ENCODE peak calls at places on chromosomes 13 and 19, in seven cellular contexts. A, O, M, J, I, Y and Z are unnamed samples.

GRCh38 chr19:719081-719512 is 10.4 kb downstream of the PALM start:
- DNase-seq in A (peak; percentile 82), Y (no peak), I (peak; percentile 37), M (no peak), J (peak; percentile 79), O (no peak), Z (peak; percentile 90)

GRCh38 chr13:44448373-44448772 is 74.7 kb downstream of the SERP2 start:
- DNase-seq in M (no peak), I (no peak), A (no peak), Y (no peak), J (no peak), O (no peak), Z (no peak)

GRCh38 chr13:91017031-91017668 is 330.3 kb upstream of the MIR17HG start:
- DNase-seq in A (no peak), J (no peak), M (no peak), Y (peak; percentile 9), O (peak; percentile 13), I (no peak), Z (peak; percentile 23)

GRCh38 chr13:93450226-93450625 is 223.6 kb downstream of the GPC6 start:
- DNase-seq in M (no peak), A (no peak), I (no peak), O (no peak), J (no peak), Y (peak; percentile 73), Z (no peak)

GRCh38 chr19:42498387-42498786 is 29.9 kb downstream of the CEACAM1 start:
- DNase-seq in Y (no peak), J (no peak), I (no peak), O (no peak), M (no peak), A (no peak), Z (no peak)

GRCh38 chr13:108621421-108621820 is 8.0 kb upstream of the MYO16 start:
- DNase-seq in J (no peak), M (no peak), O (no peak), A (no peak), Y (no peak), I (no peak), Z (no peak)

GRCh38 chr19:1998712-1999708 is 16.5 kb downstream of the BTBD2 start:
- DNase-seq in M (no peak), A (no peak), I (no peak), Y (no peak), O (no peak), J (no peak), Z (peak; percentile 62)

GRCh38 chr13:50267917-50268316 is 252.7 kb downstream of the KCNRG start:
- DNase-seq in O (no peak), A (no peak), M (no peak), Y (no peak), J (peak; percentile 17), I (no peak), Z (no peak)

GRCh38 chr19:54325194-54325621 is 12.2 kb upstream of the LILRA5 start:
- DNase-seq in A (no peak), Y (peak; percentile 8), M (no peak), O (no peak), I (no peak), J (no peak), Z (no peak)

GRCh38 chr19:858868-859843 is at the start of gene CFD:
- DNase-seq in M (no peak), O (no peak), J (peak; percentile 57), I (peak; percentile 70), A (peak; percentile 88), Y (no peak), Z (peak; percentile 92)

GRCh38 chr13:100530645-100531044 is 57.9 kb downstream of the GGACT start:
- DNase-seq in A (no peak), M (no peak), O (no peak), I (no peak), J (no peak), Y (peak; percentile 33), Z (peak; percentile 32)

GRCh38 chr13:80921556-80921955 is 580.6 kb upstream of the SPRY2 start:
- DNase-seq in O (no peak), I (no peak), Y (no peak), M (no peak), A (no peak), J (no peak), Z (no peak)

GRCh38 chr13:44815507-44816074 is 173.7 kb downstream of the NUFIP1 start:
- DNase-seq in I (no peak), J (peak; percentile 90), A (no peak), O (no peak), Y (peak; percentile 98), M (no peak), Z (no peak)

GRCh38 chr19:3404324-3405260 is 38.2 kb downstream of the NFIC start:
- DNase-seq in M (no peak), O (no peak), Y (peak; percentile 93), J (peak; percentile 91), I (peak; percentile 79), A (peak; percentile 94), Z (peak; percentile 78)

GRCh38 chr13:80157261-80157942 is 183.5 kb downstream of the SPRY2 start:
- DNase-seq in M (no peak), Y (peak; percentile 35), O (no peak), A (no peak), J (no peak), I (no peak), Z (peak; percentile 22)

GRCh38 chr19:55095260-55096060 is 19.8 kb downstream of the EPS8L1 start:
- DNase-seq in Y (no peak), J (peak; percentile 12), O (no peak), I (no peak), M (no peak), A (no peak), Z (no peak)

GRCh38 chr19:40363128-40363527 is 14.6 kb downstream of the PLD3 start:
- DNase-seq in I (no peak), O (no peak), Y (no peak), J (no peak), A (no peak), M (no peak), Z (no peak)

GRCh38 chr19:9801976-9802375 is 16.9 kb downstream of the FBXL12 start:
- DNase-seq in M (no peak), J (no peak), A (no peak), Y (no peak), I (no peak), O (no peak), Z (no peak)

GRCh38 chr19:28358604-28359003 is 854.3 kb downstream of the UQCRFS1 start:
- DNase-seq in Y (no peak), I (no peak), O (no peak), M (no peak), A (no peak), J (no peak), Z (no peak)

GRCh38 chr13:73364706-73365105 is 305.9 kb downstream of the KLF5 start:
- DNase-seq in O (no peak), Y (no peak), A (no peak), I (no peak), J (no peak), M (no peak), Z (no peak)

GRCh38 chr19:492091-492531 is 4.2 kb upstream of the MADCAM1 start:
- DNase-seq in A (no peak), O (no peak), Y (no peak), M (no peak), I (no peak), J (no peak), Z (peak; percentile 76)

DNA sequence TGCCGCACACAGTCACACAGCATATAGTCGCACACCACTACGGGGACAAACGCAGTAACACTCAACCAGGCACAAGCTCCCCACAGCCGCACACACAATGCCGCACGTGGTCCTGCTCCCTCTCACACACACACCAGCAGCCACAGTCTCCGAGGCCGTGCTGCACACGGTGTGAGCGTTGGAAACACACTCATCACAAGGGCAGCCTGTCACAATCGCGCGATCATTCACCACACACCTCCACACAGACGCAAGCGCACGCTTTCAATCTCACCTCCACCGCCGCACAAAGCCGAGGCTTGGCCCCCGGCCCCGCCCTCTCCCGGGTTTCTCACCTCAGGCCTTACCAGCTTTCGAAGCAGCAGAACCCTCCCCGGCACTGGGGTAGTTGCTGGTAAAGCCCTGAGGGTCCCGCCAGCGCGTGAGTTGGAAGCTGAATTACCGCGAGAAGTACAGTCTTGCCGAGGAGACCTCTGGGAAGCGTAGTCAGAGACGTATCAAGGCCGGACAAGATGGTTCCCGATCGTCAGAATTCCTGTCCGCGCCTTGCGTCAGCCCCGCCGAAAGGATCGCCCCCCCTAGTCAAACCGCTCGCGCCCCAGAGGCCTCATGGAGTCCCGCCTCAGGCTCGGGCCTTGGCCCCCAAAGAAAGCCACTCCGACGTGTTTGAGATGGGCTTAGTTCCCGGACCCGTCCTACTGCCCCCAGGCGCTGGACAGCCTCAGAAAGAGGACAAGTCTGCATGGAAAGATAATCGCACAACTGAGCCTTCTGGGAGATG is at the start of gene ZNF566:
- DNase-seq in I (peak; percentile 65), J (peak; percentile 94), A (peak; percentile 94), O (peak; percentile 84), Y (peak; percentile 97), M (peak; percentile 73), Z (peak; percentile 94)
- TF ChIP-seq POLR2A in I (peak; percentile 24), J (peak; percentile 77), A (peak; percentile 49), O (peak; percentile 65), Y (peak; percentile 75), M (peak; percentile 43), Z (peak; percentile 66)

GRCh38 chr19:12365372-12366162 is at the start of gene ZNF442:
- DNase-seq in A (peak; percentile 98), J (peak; percentile 98), M (peak; percentile 76), I (peak; percentile 97), Y (peak; percentile 93), O (peak; percentile 87), Z (peak; percentile 92)
- TF ChIP-seq POLR2A in A (peak; percentile 93), J (peak; percentile 96), M (peak; percentile 82), I (peak; percentile 82), Y (peak; percentile 79), O (peak; percentile 83), Z (peak; percentile 83)

GRCh38 chr19:21098291-21098690 is 16.3 kb downstream of the ZNF714 start:
- DNase-seq in I (no peak), Y (no peak), J (no peak), O (no peak), A (no peak), M (no peak), Z (no peak)

DNA sequence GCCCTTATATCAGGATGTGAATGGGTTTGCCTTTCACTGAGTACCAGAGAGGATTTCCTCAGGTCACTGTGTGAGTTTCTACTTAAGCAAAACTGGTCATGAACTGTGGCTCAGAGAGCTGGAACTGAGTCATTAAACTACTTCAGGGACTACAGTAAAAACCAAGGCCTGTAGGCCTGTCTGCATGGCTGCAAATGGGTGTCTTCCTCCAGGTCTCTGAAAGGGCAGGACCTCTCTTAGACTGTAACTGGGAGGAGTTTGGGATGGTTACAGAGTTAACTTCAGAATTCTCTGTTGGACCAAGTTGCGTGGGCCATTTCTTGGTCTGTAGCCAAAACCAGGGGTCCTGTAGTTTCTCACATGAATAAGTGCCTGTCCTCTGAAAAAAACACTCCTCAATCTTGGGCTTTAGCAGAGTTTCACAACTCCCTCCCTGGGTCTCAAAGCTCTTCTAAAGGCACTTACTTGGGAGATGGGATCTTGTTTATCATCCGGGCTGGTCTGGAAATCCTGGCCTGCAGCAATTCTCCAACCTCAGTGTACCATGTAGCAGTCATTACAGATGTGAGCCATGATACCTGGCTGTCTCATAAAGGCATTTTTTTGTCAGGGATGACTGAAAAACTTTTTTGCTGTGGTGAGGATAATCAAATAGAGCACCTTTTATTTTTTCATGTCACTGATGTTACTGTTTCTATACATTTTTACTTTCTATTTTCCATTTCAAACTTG is 19.7 kb downstream of the ZNF714 start:
- DNase-seq in A (no peak), I (no peak), J (no peak), O (no peak), Y (peak; percentile 37), M (no peak), Z (no peak)
- TF ChIP-seq POLR2A in A (no peak), I (no peak), J (no peak), O (no peak), Y (no peak), M (no peak), Z (no peak)

GRCh38 chr19:48982280-48982679 is 10.8 kb downstream of the GYS1 start:
- DNase-seq in I (no peak), A (no peak), O (no peak), J (no peak), M (no peak), Y (no peak), Z (no peak)
- TF ChIP-seq POLR2A in I (no peak), A (no peak), O (no peak), J (no peak), M (no peak), Y (no peak), Z (no peak)